ENCODE peak calls at places on chromosomes 13 and 19, in eight cellular contexts. F is tibial nerve, S is body of pancreas, N is A549, X is Peyer's patch, R is spleen, L is IMR-90, Z is stomach. G is an unnamed sample.

GRCh38 chr13:27446986-27447583 is 3.3 kb downstream of the MTIF3 start:
- DNase-seq in F (no peak), S (no peak), N (no peak), X (peak; percentile 67), R (no peak), L (no peak), Z (no peak), G (no peak)

GRCh38 chr19:11324079-11324661 is 15.3 kb downstream of the RAB3D start:
- DNase-seq in F (peak; percentile 83), S (peak; percentile 56), N (peak; percentile 74), X (peak; percentile 43), R (peak; percentile 90), L (peak; percentile 94), Z (peak; percentile 85), G (peak; percentile 98)

GRCh38 chr13:73722120-73722519 is 412.1 kb downstream of the KLF12 start:
- DNase-seq in F (no peak), S (no peak), N (peak; percentile 21), X (no peak), R (no peak), L (peak; percentile 77), Z (no peak), G (no peak)

GRCh38 chr13:35349673-35350278 is 126.7 kb downstream of the MAB21L1 start:
- DNase-seq in F (no peak), S (no peak), N (peak; percentile 22), X (no peak), R (no peak), L (no peak), Z (no peak), G (no peak)

GRCh38 chr13:24692541-24692940 is 12.3 kb downstream of the ATP12A start:
- DNase-seq in F (peak; percentile 9), S (no peak), N (no peak), X (no peak), R (no peak), L (peak; percentile 8), Z (no peak), G (no peak)

GRCh38 chr13:111187879-111188643 is 73.0 kb downstream of the ARHGEF7 start:
- DNase-seq in F (no peak), S (no peak), N (no peak), X (no peak), R (no peak), L (peak; percentile 67), Z (no peak), G (no peak)

GRCh38 chr19:44666852-44667251 is 4.4 kb upstream of the CEACAM19 start:
- DNase-seq in F (no peak), S (no peak), N (no peak), X (no peak), R (no peak), L (no peak), Z (no peak), G (no peak)

GRCh38 chr19:5539431-5539833 is 28.3 kb downstream of the TINCR start:
- DNase-seq in F (no peak), S (no peak), N (no peak), X (no peak), R (no peak), L (no peak), Z (no peak), G (no peak)

GRCh38 chr13:74040200-74040599 is 94.0 kb downstream of the KLF12 start:
- DNase-seq in F (no peak), S (peak; percentile 17), N (peak; percentile 56), X (peak; percentile 46), R (peak; percentile 74), L (peak; percentile 31), Z (peak; percentile 36), G (no peak)

GRCh38 chr13:41456768-41457588 is at the start of gene RGCC:
- DNase-seq in F (peak; percentile 56), S (peak; percentile 59), N (peak; percentile 40), X (peak; percentile 71), R (peak; percentile 93), L (peak; percentile 49), Z (peak; percentile 79), G (no peak)

GRCh38 chr13:37878496-37878895 is 8.9 kb upstream of the TRPC4 start:
- DNase-seq in F (no peak), S (no peak), N (no peak), X (no peak), R (no peak), L (peak; percentile 53), Z (no peak), G (no peak)

GRCh38 chr19:38815059-38816001 is 2.6 kb upstream of the LGALS4 start:
- DNase-seq in F (no peak), S (no peak), N (no peak), X (no peak), R (peak; percentile 67), L (no peak), Z (no peak), G (no peak)

GRCh38 chr13:51768976-51769375 is 35.0 kb downstream of the DHRS12 start:
- DNase-seq in F (no peak), S (no peak), N (no peak), X (no peak), R (no peak), L (no peak), Z (no peak), G (no peak)

GRCh38 chr13:87120476-87120875 is 550.7 kb upstream of the SLITRK5 start:
- DNase-seq in F (no peak), S (no peak), N (no peak), X (no peak), R (no peak), L (peak; percentile 44), Z (no peak), G (no peak)

GRCh38 chr13:83183439-83184149 is 698.7 kb downstream of the SLITRK1 start:
- DNase-seq in F (no peak), S (no peak), N (no peak), X (no peak), R (no peak), L (no peak), Z (no peak), G (no peak)

GRCh38 chr19:16886305-16886880 is 2.4 kb upstream of the F2RL3 start:
- DNase-seq in F (peak; percentile 11), S (no peak), N (peak; percentile 50), X (no peak), R (peak; percentile 86), L (peak; percentile 46), Z (no peak), G (no peak)

GRCh38 chr19:40147693-40148347 is 43.4 kb upstream of the MAP3K10 start:
- DNase-seq in F (no peak), S (no peak), N (peak; percentile 46), X (no peak), R (no peak), L (peak; percentile 77), Z (no peak), G (peak; percentile 72)

GRCh38 chr19:5880604-5881078 is 10.3 kb upstream of the FUT5 start:
- DNase-seq in F (no peak), S (peak; percentile 29), N (peak; percentile 63), X (no peak), R (no peak), L (peak; percentile 74), Z (no peak), G (no peak)

DNA sequence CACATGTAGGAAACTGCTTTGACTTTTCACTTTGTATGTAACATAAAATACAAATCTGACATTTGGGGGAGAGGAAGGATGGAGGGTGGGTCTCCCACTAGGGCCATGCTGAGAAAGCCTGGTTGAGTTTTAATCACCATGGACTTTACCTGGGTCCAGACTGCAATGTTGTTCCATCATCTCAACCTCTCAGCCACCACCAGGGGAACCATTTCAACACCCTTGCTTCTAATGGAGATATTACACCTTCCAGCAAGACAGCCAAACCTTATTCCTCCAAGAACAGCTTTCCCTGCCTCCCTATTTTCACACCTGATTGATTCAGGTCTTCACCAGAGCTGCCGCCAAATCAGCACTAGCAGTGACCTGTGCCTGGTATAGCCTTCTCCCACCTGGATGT is 56.0 kb downstream of the ZAR1L start:
- DNase-seq in F (no peak), S (no peak), N (peak; percentile 2), X (no peak), R (no peak), L (no peak), Z (no peak), G (no peak)
- TF ChIP-seq CTCF in F (no peak), S (no peak), N (no peak), X (no peak), R (no peak), L (no peak), Z (no peak), G (no peak)

GRCh38 chr19:49663224-49663623 is 2.4 kb downstream of the IRF3 start:
- DNase-seq in F (no peak), S (no peak), N (no peak), X (no peak), R (no peak), L (no peak), Z (no peak), G (no peak)

GRCh38 chr19:49665301-49666119 is at the start of the genes BCL2L12 and IRF3:
- DNase-seq in F (peak; percentile 98), S (peak; percentile 99), N (peak; percentile 96), X (peak; percentile 97), R (peak; percentile 99), L (peak; percentile 93), Z (peak; percentile 99), G (peak; percentile 98)

GRCh38 chr19:49666120-49666444 is 349 bp downstream of the BCL2L12 start:
- DNase-seq in F (no peak), S (no peak), N (peak; percentile 47), X (no peak), R (no peak), L (no peak), Z (no peak), G (no peak)

GRCh38 chr19:49662011-49662410 is 3.6 kb downstream of the IRF3 start:
- DNase-seq in F (no peak), S (no peak), N (no peak), X (no peak), R (no peak), L (no peak), Z (no peak), G (no peak)

GRCh38 chr19:49664171-49665070 is 1.2 kb downstream of the IRF3 start:
- DNase-seq in F (peak; percentile 93), S (peak; percentile 90), N (peak; percentile 95), X (peak; percentile 96), R (peak; percentile 97), L (peak; percentile 67), Z (peak; percentile 93), G (peak; percentile 95)
- TF ChIP-seq POLR2A in F (peak; percentile 61), S (peak; percentile 75), N (peak; percentile 78), X (peak; percentile 72), R (no peak), L (no peak), Z (no peak), G (peak; percentile 58)

GRCh38 chr13:109160887-109161669 is 531.7 kb downstream of the MYO16 start:
- DNase-seq in F (no peak), S (no peak), N (no peak), X (no peak), R (no peak), L (no peak), Z (no peak), G (no peak)
- H3K4me1 ChIP-seq in F (no peaks in the 10 kb centered on the region), S (no peaks in the 10 kb centered on the region), N (peaks cover 50% of the 10 kb centered on the region), X (no peaks in the 10 kb centered on the region), R (peaks cover 4% of the 10 kb centered on the region), L (peaks cover 10% of the 10 kb centered on the region), Z (no peaks in the 10 kb centered on the region), G (no peaks in the 10 kb centered on the region)

GRCh38 chr13:42654760-42655159 is 80.8 kb downstream of the TNFSF11 start:
- DNase-seq in F (no peak), S (no peak), N (no peak), X (no peak), R (no peak), L (no peak), Z (no peak), G (no peak)

GRCh38 chr13:42658019-42658418 is 84.1 kb downstream of the TNFSF11 start:
- DNase-seq in F (no peak), S (no peak), N (no peak), X (no peak), R (no peak), L (no peak), Z (no peak), G (no peak)

GRCh38 chr13:42656136-42656535 is 82.2 kb downstream of the TNFSF11 start:
- DNase-seq in F (no peak), S (no peak), N (no peak), X (no peak), R (no peak), L (no peak), Z (no peak), G (no peak)

GRCh38 chr13:42660367-42660965 is 86.5 kb downstream of the TNFSF11 start:
- DNase-seq in F (no peak), S (no peak), N (no peak), X (no peak), R (no peak), L (peak; percentile 27), Z (no peak), G (no peak)
- TF ChIP-seq CTCF in F (no peak), S (no peak), N (peak; percentile 47), X (no peak), R (no peak), L (peak; percentile 53), Z (no peak), G (no peak)

G was measured in vagina.